ENCODE peak calls at places on chromosomes 4 and X, in five cellular contexts. One of them, this sample, is unnamed.

GRCh38 chr4:10164877-10165283 is 48.3 kb upstream of the WDR1 start:
- DNase-seq in astrocyte of the cerebellum: no peak
- DNase-seq in stimulated activated CD8-positive, alpha-beta memory T cell treated with anti-CD3 and anti-CD28 coated beads, Interleukin-7, amount 100 ng/mL, for 1 hour: no peak
- DNase-seq in amniotic stem cell: peak
- DNase-seq in stimulated activated CD4-positive, alpha-beta T cell treated with anti-CD3 and anti-CD28 coated beads, Interleukin-4, amount 100 ng/mL, for 48 hours: no peak
- DNase-seq in this sample: no peak

GRCh38 chrX:100662791-100663190 is 18.8 kb downstream of the SRPX2 start:
- DNase-seq in astrocyte of the cerebellum: no peak
- DNase-seq in stimulated activated CD8-positive, alpha-beta memory T cell treated with anti-CD3 and anti-CD28 coated beads, Interleukin-7, amount 100 ng/mL, for 1 hour: no peak
- DNase-seq in amniotic stem cell: no peak
- DNase-seq in stimulated activated CD4-positive, alpha-beta T cell treated with anti-CD3 and anti-CD28 coated beads, Interleukin-4, amount 100 ng/mL, for 48 hours: no peak
- DNase-seq in this sample: no peak

GRCh38 chrX:78754917-78755316 is 7.4 kb downstream of the LPAR4 start:
- DNase-seq in astrocyte of the cerebellum: no peak
- DNase-seq in stimulated activated CD8-positive, alpha-beta memory T cell treated with anti-CD3 and anti-CD28 coated beads, Interleukin-7, amount 100 ng/mL, for 1 hour: no peak
- DNase-seq in amniotic stem cell: no peak
- DNase-seq in stimulated activated CD4-positive, alpha-beta T cell treated with anti-CD3 and anti-CD28 coated beads, Interleukin-4, amount 100 ng/mL, for 48 hours: no peak
- DNase-seq in this sample: no peak

GRCh38 chr4:38591617-38592337 is 72.2 kb upstream of the KLF3 start:
- DNase-seq in astrocyte of the cerebellum: no peak
- DNase-seq in stimulated activated CD8-positive, alpha-beta memory T cell treated with anti-CD3 and anti-CD28 coated beads, Interleukin-7, amount 100 ng/mL, for 1 hour: no peak
- DNase-seq in amniotic stem cell: no peak
- DNase-seq in stimulated activated CD4-positive, alpha-beta T cell treated with anti-CD3 and anti-CD28 coated beads, Interleukin-4, amount 100 ng/mL, for 48 hours: no peak
- DNase-seq in this sample: no peak

GRCh38 chr4:145898926-145899531 is 39.6 kb downstream of the ZNF827 start:
- DNase-seq in astrocyte of the cerebellum: no peak
- DNase-seq in stimulated activated CD8-positive, alpha-beta memory T cell treated with anti-CD3 and anti-CD28 coated beads, Interleukin-7, amount 100 ng/mL, for 1 hour: no peak
- DNase-seq in amniotic stem cell: no peak
- DNase-seq in stimulated activated CD4-positive, alpha-beta T cell treated with anti-CD3 and anti-CD28 coated beads, Interleukin-4, amount 100 ng/mL, for 48 hours: no peak
- DNase-seq in this sample: no peak

GRCh38 chrX:63673896-63674295 is 111.1 kb downstream of the ARHGEF9 start:
- DNase-seq in astrocyte of the cerebellum: no peak
- DNase-seq in stimulated activated CD8-positive, alpha-beta memory T cell treated with anti-CD3 and anti-CD28 coated beads, Interleukin-7, amount 100 ng/mL, for 1 hour: no peak
- DNase-seq in amniotic stem cell: no peak
- DNase-seq in stimulated activated CD4-positive, alpha-beta T cell treated with anti-CD3 and anti-CD28 coated beads, Interleukin-4, amount 100 ng/mL, for 48 hours: no peak
- DNase-seq in this sample: no peak

GRCh38 chr4:173318648-173319211 is 15.4 kb downstream of the HMGB2 start:
- DNase-seq in astrocyte of the cerebellum: peak
- DNase-seq in stimulated activated CD8-positive, alpha-beta memory T cell treated with anti-CD3 and anti-CD28 coated beads, Interleukin-7, amount 100 ng/mL, for 1 hour: no peak
- DNase-seq in amniotic stem cell: peak
- DNase-seq in stimulated activated CD4-positive, alpha-beta T cell treated with anti-CD3 and anti-CD28 coated beads, Interleukin-4, amount 100 ng/mL, for 48 hours: no peak
- DNase-seq in this sample: no peak

GRCh38 chr4:15398001-15398400 is 29.8 kb upstream of the C1QTNF7 start:
- DNase-seq in astrocyte of the cerebellum: no peak
- DNase-seq in stimulated activated CD8-positive, alpha-beta memory T cell treated with anti-CD3 and anti-CD28 coated beads, Interleukin-7, amount 100 ng/mL, for 1 hour: no peak
- DNase-seq in amniotic stem cell: no peak
- DNase-seq in stimulated activated CD4-positive, alpha-beta T cell treated with anti-CD3 and anti-CD28 coated beads, Interleukin-4, amount 100 ng/mL, for 48 hours: no peak
- DNase-seq in this sample: no peak

GRCh38 chr4:146235654-146236570 is 21.6 kb downstream of the REELD1 start:
- DNase-seq in astrocyte of the cerebellum: no peak
- DNase-seq in stimulated activated CD8-positive, alpha-beta memory T cell treated with anti-CD3 and anti-CD28 coated beads, Interleukin-7, amount 100 ng/mL, for 1 hour: no peak
- DNase-seq in amniotic stem cell: no peak
- DNase-seq in stimulated activated CD4-positive, alpha-beta T cell treated with anti-CD3 and anti-CD28 coated beads, Interleukin-4, amount 100 ng/mL, for 48 hours: no peak
- DNase-seq in this sample: no peak

GRCh38 chr4:77854431-77855111 is 8.1 kb upstream of the MRPL1 start:
- DNase-seq in astrocyte of the cerebellum: no peak
- DNase-seq in stimulated activated CD8-positive, alpha-beta memory T cell treated with anti-CD3 and anti-CD28 coated beads, Interleukin-7, amount 100 ng/mL, for 1 hour: no peak
- DNase-seq in amniotic stem cell: no peak
- DNase-seq in stimulated activated CD4-positive, alpha-beta T cell treated with anti-CD3 and anti-CD28 coated beads, Interleukin-4, amount 100 ng/mL, for 48 hours: no peak
- DNase-seq in this sample: no peak

GRCh38 chr4:140903522-140903928 is 147.3 kb upstream of the TBC1D9 start:
- DNase-seq in astrocyte of the cerebellum: no peak
- DNase-seq in stimulated activated CD8-positive, alpha-beta memory T cell treated with anti-CD3 and anti-CD28 coated beads, Interleukin-7, amount 100 ng/mL, for 1 hour: no peak
- DNase-seq in amniotic stem cell: no peak
- DNase-seq in stimulated activated CD4-positive, alpha-beta T cell treated with anti-CD3 and anti-CD28 coated beads, Interleukin-4, amount 100 ng/mL, for 48 hours: no peak
- DNase-seq in this sample: no peak

GRCh38 chr4:102454278-102454677 is 46.9 kb upstream of the NFKB1 start:
- DNase-seq in astrocyte of the cerebellum: no peak
- DNase-seq in stimulated activated CD8-positive, alpha-beta memory T cell treated with anti-CD3 and anti-CD28 coated beads, Interleukin-7, amount 100 ng/mL, for 1 hour: no peak
- DNase-seq in amniotic stem cell: no peak
- DNase-seq in stimulated activated CD4-positive, alpha-beta T cell treated with anti-CD3 and anti-CD28 coated beads, Interleukin-4, amount 100 ng/mL, for 48 hours: no peak
- DNase-seq in this sample: no peak

GRCh38 chr4:122806981-122807679 is 19.5 kb upstream of the FGF2 start:
- DNase-seq in astrocyte of the cerebellum: no peak
- DNase-seq in stimulated activated CD8-positive, alpha-beta memory T cell treated with anti-CD3 and anti-CD28 coated beads, Interleukin-7, amount 100 ng/mL, for 1 hour: no peak
- DNase-seq in amniotic stem cell: no peak
- DNase-seq in stimulated activated CD4-positive, alpha-beta T cell treated with anti-CD3 and anti-CD28 coated beads, Interleukin-4, amount 100 ng/mL, for 48 hours: no peak
- DNase-seq in this sample: no peak

GRCh38 chr4:74219241-74219640 is 61.3 kb downstream of the MTHFD2L start:
- DNase-seq in astrocyte of the cerebellum: no peak
- DNase-seq in stimulated activated CD8-positive, alpha-beta memory T cell treated with anti-CD3 and anti-CD28 coated beads, Interleukin-7, amount 100 ng/mL, for 1 hour: no peak
- DNase-seq in amniotic stem cell: no peak
- DNase-seq in stimulated activated CD4-positive, alpha-beta T cell treated with anti-CD3 and anti-CD28 coated beads, Interleukin-4, amount 100 ng/mL, for 48 hours: no peak
- DNase-seq in this sample: no peak

GRCh38 chr4:15336410-15337184 is 91.2 kb upstream of the C1QTNF7 start:
- DNase-seq in astrocyte of the cerebellum: peak
- DNase-seq in stimulated activated CD8-positive, alpha-beta memory T cell treated with anti-CD3 and anti-CD28 coated beads, Interleukin-7, amount 100 ng/mL, for 1 hour: no peak
- DNase-seq in amniotic stem cell: peak
- DNase-seq in stimulated activated CD4-positive, alpha-beta T cell treated with anti-CD3 and anti-CD28 coated beads, Interleukin-4, amount 100 ng/mL, for 48 hours: no peak
- DNase-seq in this sample: no peak

GRCh38 chr4:13102344-13102743 is 381.8 kb downstream of the RAB28 start:
- DNase-seq in astrocyte of the cerebellum: no peak
- DNase-seq in stimulated activated CD8-positive, alpha-beta memory T cell treated with anti-CD3 and anti-CD28 coated beads, Interleukin-7, amount 100 ng/mL, for 1 hour: no peak
- DNase-seq in amniotic stem cell: no peak
- DNase-seq in stimulated activated CD4-positive, alpha-beta T cell treated with anti-CD3 and anti-CD28 coated beads, Interleukin-4, amount 100 ng/mL, for 48 hours: no peak
- DNase-seq in this sample: no peak

GRCh38 chrX:38342853-38343778 is 9.3 kb upstream of the OTC start:
- DNase-seq in astrocyte of the cerebellum: no peak
- DNase-seq in stimulated activated CD8-positive, alpha-beta memory T cell treated with anti-CD3 and anti-CD28 coated beads, Interleukin-7, amount 100 ng/mL, for 1 hour: no peak
- DNase-seq in amniotic stem cell: no peak
- DNase-seq in stimulated activated CD4-positive, alpha-beta T cell treated with anti-CD3 and anti-CD28 coated beads, Interleukin-4, amount 100 ng/mL, for 48 hours: no peak
- DNase-seq in this sample: no peak

GRCh38 chr4:40837094-40837870 is 87.5 kb downstream of the NSUN7 start:
- DNase-seq in astrocyte of the cerebellum: no peak
- DNase-seq in stimulated activated CD8-positive, alpha-beta memory T cell treated with anti-CD3 and anti-CD28 coated beads, Interleukin-7, amount 100 ng/mL, for 1 hour: no peak
- DNase-seq in amniotic stem cell: no peak
- DNase-seq in stimulated activated CD4-positive, alpha-beta T cell treated with anti-CD3 and anti-CD28 coated beads, Interleukin-4, amount 100 ng/mL, for 48 hours: no peak
- DNase-seq in this sample: no peak

GRCh38 chr4:121177238-121178137 is 13.4 kb upstream of the TNIP3 start:
- DNase-seq in astrocyte of the cerebellum: no peak
- DNase-seq in stimulated activated CD8-positive, alpha-beta memory T cell treated with anti-CD3 and anti-CD28 coated beads, Interleukin-7, amount 100 ng/mL, for 1 hour: no peak
- DNase-seq in amniotic stem cell: no peak
- DNase-seq in stimulated activated CD4-positive, alpha-beta T cell treated with anti-CD3 and anti-CD28 coated beads, Interleukin-4, amount 100 ng/mL, for 48 hours: no peak
- DNase-seq in this sample: no peak

GRCh38 chr4:19492611-19493010 is 759.1 kb upstream of the SLIT2 start:
- DNase-seq in astrocyte of the cerebellum: no peak
- DNase-seq in stimulated activated CD8-positive, alpha-beta memory T cell treated with anti-CD3 and anti-CD28 coated beads, Interleukin-7, amount 100 ng/mL, for 1 hour: no peak
- DNase-seq in amniotic stem cell: no peak
- DNase-seq in stimulated activated CD4-positive, alpha-beta T cell treated with anti-CD3 and anti-CD28 coated beads, Interleukin-4, amount 100 ng/mL, for 48 hours: no peak
- DNase-seq in this sample: no peak

GRCh38 chr4:137519406-137519805 is 12.9 kb downstream of the PCDH18 start:
- DNase-seq in astrocyte of the cerebellum: peak
- DNase-seq in stimulated activated CD8-positive, alpha-beta memory T cell treated with anti-CD3 and anti-CD28 coated beads, Interleukin-7, amount 100 ng/mL, for 1 hour: no peak
- DNase-seq in amniotic stem cell: peak
- DNase-seq in stimulated activated CD4-positive, alpha-beta T cell treated with anti-CD3 and anti-CD28 coated beads, Interleukin-4, amount 100 ng/mL, for 48 hours: no peak
- DNase-seq in this sample: no peak

GRCh38 chr4:177574446-177574845 is 132.2 kb upstream of the AGA start:
- DNase-seq in astrocyte of the cerebellum: peak
- DNase-seq in stimulated activated CD8-positive, alpha-beta memory T cell treated with anti-CD3 and anti-CD28 coated beads, Interleukin-7, amount 100 ng/mL, for 1 hour: no peak
- DNase-seq in amniotic stem cell: no peak
- DNase-seq in stimulated activated CD4-positive, alpha-beta T cell treated with anti-CD3 and anti-CD28 coated beads, Interleukin-4, amount 100 ng/mL, for 48 hours: no peak
- DNase-seq in this sample: no peak